ENCODE peak calls at places on chromosomes 13 and 19, in eight cellular contexts. One of them, this sample, is unnamed.

GRCh38 chr19:23996549-23996948 is 81.9 kb downstream of the ZNF726 start:
- DNase-seq in esophagus muscularis mucosa: no peak
- DNase-seq in stomach: no peak
- DNase-seq in tibial nerve: no peak
- DNase-seq in ovary: no peak
- DNase-seq in transverse colon: no peak
- DNase-seq in suprapubic skin: no peak
- DNase-seq in A549: peak
- DNase-seq in this sample: no peak

GRCh38 chr13:32829676-32830091 is 186.5 kb upstream of the KL start:
- DNase-seq in esophagus muscularis mucosa: peak
- DNase-seq in stomach: no peak
- DNase-seq in tibial nerve: no peak
- DNase-seq in ovary: no peak
- DNase-seq in transverse colon: no peak
- DNase-seq in suprapubic skin: no peak
- DNase-seq in A549: peak
- DNase-seq in this sample: no peak

GRCh38 chr19:39411006-39411831 is 1.2 kb upstream of the PLEKHG2 start:
- DNase-seq in esophagus muscularis mucosa: no peak
- DNase-seq in stomach: peak
- DNase-seq in tibial nerve: peak
- DNase-seq in ovary: no peak
- DNase-seq in transverse colon: peak
- DNase-seq in suprapubic skin: peak
- DNase-seq in A549: peak
- DNase-seq in this sample: no peak

GRCh38 chr13:25067054-25067453 is 28.9 kb upstream of the PABPC3 start:
- DNase-seq in esophagus muscularis mucosa: no peak
- DNase-seq in stomach: no peak
- DNase-seq in tibial nerve: no peak
- DNase-seq in ovary: no peak
- DNase-seq in transverse colon: no peak
- DNase-seq in suprapubic skin: no peak
- DNase-seq in A549: no peak
- DNase-seq in this sample: no peak

GRCh38 chr19:1251503-1252220 is 3.3 kb downstream of the MIDN start:
- DNase-seq in esophagus muscularis mucosa: no peak
- DNase-seq in stomach: no peak
- DNase-seq in tibial nerve: no peak
- DNase-seq in ovary: peak
- DNase-seq in transverse colon: peak
- DNase-seq in suprapubic skin: peak
- DNase-seq in A549: peak
- DNase-seq in this sample: peak

GRCh38 chr13:44932850-44933251 is 56.4 kb downstream of the NUFIP1 start:
- DNase-seq in esophagus muscularis mucosa: no peak
- DNase-seq in stomach: peak
- DNase-seq in tibial nerve: peak
- DNase-seq in ovary: no peak
- DNase-seq in transverse colon: no peak
- DNase-seq in suprapubic skin: no peak
- DNase-seq in A549: peak
- DNase-seq in this sample: no peak

GRCh38 chr13:38872693-38873092 is 117.9 kb downstream of the STOML3 start:
- DNase-seq in esophagus muscularis mucosa: no peak
- DNase-seq in stomach: no peak
- DNase-seq in tibial nerve: peak
- DNase-seq in ovary: peak
- DNase-seq in transverse colon: peak
- DNase-seq in suprapubic skin: no peak
- DNase-seq in A549: peak
- DNase-seq in this sample: no peak

GRCh38 chr19:42066075-42066754 is 3.8 kb downstream of the GRIK5 start:
- DNase-seq in esophagus muscularis mucosa: no peak
- DNase-seq in stomach: no peak
- DNase-seq in tibial nerve: no peak
- DNase-seq in ovary: no peak
- DNase-seq in transverse colon: no peak
- DNase-seq in suprapubic skin: no peak
- DNase-seq in A549: peak
- DNase-seq in this sample: no peak

GRCh38 chr13:48630791-48631190 is 22.9 kb upstream of the CYSLTR2 start:
- DNase-seq in esophagus muscularis mucosa: peak
- DNase-seq in stomach: no peak
- DNase-seq in tibial nerve: no peak
- DNase-seq in ovary: no peak
- DNase-seq in transverse colon: no peak
- DNase-seq in suprapubic skin: no peak
- DNase-seq in A549: no peak
- DNase-seq in this sample: no peak

GRCh38 chr19:47086280-47086679 is 27.3 kb downstream of the ZC3H4 start:
- DNase-seq in esophagus muscularis mucosa: no peak
- DNase-seq in stomach: no peak
- DNase-seq in tibial nerve: no peak
- DNase-seq in ovary: no peak
- DNase-seq in transverse colon: no peak
- DNase-seq in suprapubic skin: no peak
- DNase-seq in A549: no peak
- DNase-seq in this sample: no peak

GRCh38 chr13:112956516-112957294 is 12.3 kb upstream of the MCF2L start:
- DNase-seq in esophagus muscularis mucosa: no peak
- DNase-seq in stomach: no peak
- DNase-seq in tibial nerve: no peak
- DNase-seq in ovary: no peak
- DNase-seq in transverse colon: peak
- DNase-seq in suprapubic skin: peak
- DNase-seq in A549: no peak
- DNase-seq in this sample: no peak

GRCh38 chr13:27775943-27776342 is 16.3 kb upstream of the GSX1 start:
- DNase-seq in esophagus muscularis mucosa: no peak
- DNase-seq in stomach: no peak
- DNase-seq in tibial nerve: no peak
- DNase-seq in ovary: no peak
- DNase-seq in transverse colon: no peak
- DNase-seq in suprapubic skin: no peak
- DNase-seq in A549: no peak
- DNase-seq in this sample: no peak

GRCh38 chr13:46633416-46633815 is 80.4 kb downstream of the LRCH1 start:
- DNase-seq in esophagus muscularis mucosa: no peak
- DNase-seq in stomach: no peak
- DNase-seq in tibial nerve: no peak
- DNase-seq in ovary: no peak
- DNase-seq in transverse colon: no peak
- DNase-seq in suprapubic skin: no peak
- DNase-seq in A549: peak
- DNase-seq in this sample: no peak

GRCh38 chr19:916645-917322 is 349 bp upstream of the KISS1R start:
- DNase-seq in esophagus muscularis mucosa: no peak
- DNase-seq in stomach: no peak
- DNase-seq in tibial nerve: no peak
- DNase-seq in ovary: no peak
- DNase-seq in transverse colon: no peak
- DNase-seq in suprapubic skin: no peak
- DNase-seq in A549: no peak
- DNase-seq in this sample: no peak

GRCh38 chr13:74026753-74027152 is 107.5 kb downstream of the KLF12 start:
- DNase-seq in esophagus muscularis mucosa: no peak
- DNase-seq in stomach: peak
- DNase-seq in tibial nerve: no peak
- DNase-seq in ovary: no peak
- DNase-seq in transverse colon: peak
- DNase-seq in suprapubic skin: no peak
- DNase-seq in A549: no peak
- DNase-seq in this sample: peak

GRCh38 chr13:50386527-50387123 is 371.4 kb downstream of the KCNRG start:
- DNase-seq in esophagus muscularis mucosa: peak
- DNase-seq in stomach: no peak
- DNase-seq in tibial nerve: peak
- DNase-seq in ovary: no peak
- DNase-seq in transverse colon: no peak
- DNase-seq in suprapubic skin: no peak
- DNase-seq in A549: no peak
- DNase-seq in this sample: peak
- TF ChIP-seq EP300 in esophagus muscularis mucosa: no peak
- TF ChIP-seq EP300 in stomach: no peak
- TF ChIP-seq EP300 in tibial nerve: no peak
- TF ChIP-seq EP300 in ovary: no peak
- TF ChIP-seq EP300 in transverse colon: no peak
- TF ChIP-seq EP300 in suprapubic skin: no peak
- TF ChIP-seq EP300 in A549: no peak
- TF ChIP-seq EP300 in this sample: no peak

GRCh38 chr13:105702441-105702840 is 833.0 kb downstream of the EFNB2 start:
- DNase-seq in esophagus muscularis mucosa: no peak
- DNase-seq in stomach: no peak
- DNase-seq in tibial nerve: no peak
- DNase-seq in ovary: no peak
- DNase-seq in transverse colon: no peak
- DNase-seq in suprapubic skin: no peak
- DNase-seq in A549: no peak
- DNase-seq in this sample: no peak
- TF ChIP-seq EP300 in esophagus muscularis mucosa: no peak
- TF ChIP-seq EP300 in stomach: no peak
- TF ChIP-seq EP300 in tibial nerve: no peak
- TF ChIP-seq EP300 in ovary: no peak
- TF ChIP-seq EP300 in transverse colon: no peak
- TF ChIP-seq EP300 in suprapubic skin: no peak
- TF ChIP-seq EP300 in A549: no peak
- TF ChIP-seq EP300 in this sample: no peak

GRCh38 chr19:5949792-5950305 is 28.1 kb downstream of the RANBP3 start:
- DNase-seq in esophagus muscularis mucosa: no peak
- DNase-seq in stomach: peak
- DNase-seq in tibial nerve: no peak
- DNase-seq in ovary: no peak
- DNase-seq in transverse colon: no peak
- DNase-seq in suprapubic skin: no peak
- DNase-seq in A549: no peak
- DNase-seq in this sample: peak

GRCh38 chr19:5950744-5951143 is 27.2 kb downstream of the RANBP3 start:
- DNase-seq in esophagus muscularis mucosa: no peak
- DNase-seq in stomach: no peak
- DNase-seq in tibial nerve: no peak
- DNase-seq in ovary: no peak
- DNase-seq in transverse colon: no peak
- DNase-seq in suprapubic skin: no peak
- DNase-seq in A549: no peak
- DNase-seq in this sample: no peak

GRCh38 chr19:5947435-5947834 is 30.5 kb downstream of the RANBP3 start:
- DNase-seq in esophagus muscularis mucosa: no peak
- DNase-seq in stomach: peak
- DNase-seq in tibial nerve: peak
- DNase-seq in ovary: no peak
- DNase-seq in transverse colon: peak
- DNase-seq in suprapubic skin: peak
- DNase-seq in A549: no peak
- DNase-seq in this sample: peak

GRCh38 chr19:5951338-5951861 is 26.5 kb downstream of the RANBP3 start:
- DNase-seq in esophagus muscularis mucosa: no peak
- DNase-seq in stomach: peak
- DNase-seq in tibial nerve: no peak
- DNase-seq in ovary: no peak
- DNase-seq in transverse colon: no peak
- DNase-seq in suprapubic skin: no peak
- DNase-seq in A549: no peak
- DNase-seq in this sample: peak

DNA sequence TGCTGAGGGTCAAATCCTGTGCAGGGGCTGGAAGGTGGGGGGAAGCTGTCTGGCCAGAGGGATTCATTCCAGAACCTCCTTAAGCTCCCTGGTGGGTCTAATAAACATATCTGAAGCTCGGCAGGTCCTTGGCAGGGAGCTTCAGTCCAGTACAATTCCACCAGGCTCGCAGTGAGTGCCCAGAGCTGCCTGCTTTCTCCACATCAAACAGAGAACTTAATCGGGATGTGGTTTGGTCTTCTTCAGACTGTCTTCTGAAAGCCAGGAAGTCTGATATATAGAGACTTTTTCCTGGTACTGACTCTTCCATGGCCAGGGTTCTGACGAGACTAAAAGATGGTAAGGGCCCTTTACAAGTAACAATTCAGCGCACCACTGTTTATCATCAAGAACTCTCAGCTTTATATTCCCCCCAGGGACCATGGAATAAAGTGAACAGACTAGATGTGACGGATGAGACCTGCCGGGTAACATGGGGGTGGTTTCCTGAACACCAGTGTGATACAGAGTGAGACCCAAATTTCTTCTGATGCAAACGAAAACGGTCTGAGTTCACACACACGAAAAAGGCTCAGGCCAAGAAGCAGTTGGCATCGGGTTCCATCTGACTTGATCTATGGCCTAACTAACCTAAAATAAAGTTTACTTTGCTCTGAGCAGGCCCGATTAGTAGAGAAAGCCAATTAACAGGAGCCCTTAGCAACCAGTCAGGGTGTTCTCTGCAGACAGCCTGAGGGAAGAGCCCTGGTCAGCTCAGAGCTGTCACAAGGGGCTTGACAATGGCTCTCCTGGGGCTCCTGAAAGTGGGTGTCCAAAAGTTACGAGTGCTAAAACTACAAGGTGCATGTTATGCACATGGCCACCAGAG is 29.0 kb downstream of the RANBP3 start:
- DNase-seq in esophagus muscularis mucosa: no peak
- DNase-seq in stomach: no peak
- DNase-seq in tibial nerve: no peak
- DNase-seq in ovary: no peak
- DNase-seq in transverse colon: no peak
- DNase-seq in suprapubic skin: no peak
- DNase-seq in A549: no peak
- DNase-seq in this sample: no peak
- TF ChIP-seq EP300 in esophagus muscularis mucosa: no peak
- TF ChIP-seq EP300 in stomach: no peak
- TF ChIP-seq EP300 in tibial nerve: no peak
- TF ChIP-seq EP300 in ovary: no peak
- TF ChIP-seq EP300 in transverse colon: peak
- TF ChIP-seq EP300 in suprapubic skin: no peak
- TF ChIP-seq EP300 in A549: no peak
- TF ChIP-seq EP300 in this sample: no peak

DNA sequence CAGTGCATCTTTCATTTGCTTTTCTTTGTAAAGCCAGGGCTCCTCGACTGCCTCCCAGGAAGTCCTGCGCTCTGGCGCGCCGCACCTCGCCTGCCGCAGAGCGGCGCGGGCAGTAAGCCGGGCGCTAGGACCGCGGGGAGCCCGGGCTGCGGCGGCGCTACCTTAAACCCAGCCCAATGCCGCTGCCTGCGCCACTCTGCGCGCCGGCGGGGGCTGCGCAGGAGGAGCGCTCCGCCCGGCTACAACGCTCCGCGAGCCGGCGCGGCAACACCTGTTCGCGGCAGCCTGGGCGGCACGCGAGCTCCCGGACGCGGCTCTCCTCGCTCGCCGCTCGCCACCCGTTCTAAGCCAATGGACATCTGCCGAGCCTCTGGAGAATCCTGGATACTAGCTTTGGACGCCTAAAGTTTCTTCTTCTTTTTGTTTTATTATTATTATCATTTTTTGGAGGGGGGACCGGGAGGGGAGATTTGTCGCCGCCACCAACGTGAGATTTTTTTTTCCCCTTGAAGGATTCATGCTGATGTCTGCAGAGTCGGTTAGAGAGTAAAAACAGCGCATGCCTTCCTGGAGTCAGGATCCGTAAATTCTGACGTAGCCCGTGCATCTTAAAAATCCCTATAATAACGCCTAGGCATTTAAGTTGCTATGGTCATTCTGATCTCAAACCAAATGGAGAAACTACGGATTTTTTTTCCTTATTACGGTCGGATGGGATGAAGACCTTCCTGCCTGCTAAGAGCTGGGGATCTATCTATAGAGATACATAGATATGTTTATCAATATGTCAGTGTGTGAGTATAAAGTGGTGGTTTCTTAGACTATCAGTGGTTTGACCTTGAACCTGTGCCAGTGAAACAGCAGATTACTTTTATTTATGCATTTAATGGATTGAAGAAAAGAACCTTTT is at the start of gene FGF9:
- DNase-seq in esophagus muscularis mucosa: no peak
- DNase-seq in stomach: peak
- DNase-seq in tibial nerve: no peak
- DNase-seq in ovary: peak
- DNase-seq in transverse colon: peak
- DNase-seq in suprapubic skin: peak
- DNase-seq in A549: peak
- DNase-seq in this sample: peak
- TF ChIP-seq EP300 in esophagus muscularis mucosa: no peak
- TF ChIP-seq EP300 in stomach: no peak
- TF ChIP-seq EP300 in tibial nerve: no peak
- TF ChIP-seq EP300 in ovary: no peak
- TF ChIP-seq EP300 in transverse colon: no peak
- TF ChIP-seq EP300 in suprapubic skin: no peak
- TF ChIP-seq EP300 in A549: no peak
- TF ChIP-seq EP300 in this sample: no peak

This sample was measured in upper lobe of left lung.